ENCODE peak calls at places on chromosomes 16 and 17, in seven cellular contexts. C is upper lobe of right lung, B is A549, I is fibroblast of lung, L is neural progenitor cell, V is body of pancreas, M is tibial artery. N is an unnamed sample. For H3K4me1, the result is how much of the 10 kb centered on the place peaks cover.

GRCh38 chr16:20956319-20956718 is 55.7 kb downstream of the LYRM1 start:
- DNase-seq in C (no peak), B (no peak), I (peak), L (no peak), V (no peak), M (no peak), N (no peak)

GRCh38 chr16:55912022-55912421 is 36.8 kb upstream of the CES5A start:
- DNase-seq in C (no peak), B (no peak), I (no peak), L (no peak), V (peak), M (no peak), N (no peak)

GRCh38 chr16:89961920-89962319 is 13.4 kb downstream of the DEF8 start:
- DNase-seq in C (no peak), B (no peak), I (no peak), L (no peak), V (no peak), M (no peak), N (no peak)

GRCh38 chr17:79205688-79206205 is 131.1 kb downstream of the ENGASE start:
- DNase-seq in C (no peak), B (no peak), I (no peak), L (no peak), V (no peak), M (no peak), N (no peak)

GRCh38 chr17:9343513-9343912 is 232.1 kb downstream of the STX8 start:
- DNase-seq in C (no peak), B (no peak), I (no peak), L (peak), V (no peak), M (no peak), N (no peak)

GRCh38 chr16:65446441-65446840 is 324.6 kb upstream of the CDH11 start:
- DNase-seq in C (no peak), B (no peak), I (no peak), L (no peak), V (no peak), M (no peak), N (no peak)

GRCh38 chr16:11325404-11326083 is 19.7 kb upstream of the RMI2 start:
- DNase-seq in C (no peak), B (no peak), I (no peak), L (no peak), V (no peak), M (no peak), N (no peak)

GRCh38 chr17:77833769-77834168 is 124.7 kb upstream of the TNRC6C start:
- DNase-seq in C (no peak), B (no peak), I (no peak), L (no peak), V (no peak), M (no peak), N (no peak)

GRCh38 chr17:32732900-32733299 is 144.0 kb downstream of the MYO1D start:
- DNase-seq in C (no peak), B (no peak), I (no peak), L (no peak), V (no peak), M (no peak), N (no peak)

GRCh38 chr17:17811381-17812210 is 25.2 kb downstream of the SREBF1 start:
- DNase-seq in C (no peak), B (peak), I (no peak), L (peak), V (no peak), M (no peak), N (no peak)

GRCh38 chr16:74275031-74275636 is 21.5 kb upstream of the PSMD7 start:
- DNase-seq in C (no peak), B (peak), I (peak), L (no peak), V (no peak), M (no peak), N (peak)

GRCh38 chr17:72883351-72883750 is 209.1 kb downstream of the SLC39A11 start:
- DNase-seq in C (no peak), B (no peak), I (no peak), L (no peak), V (no peak), M (no peak), N (no peak)

GRCh38 chr17:1143573-1143972 is 36.2 kb downstream of the ABR start:
- DNase-seq in C (no peak), B (no peak), I (peak), L (peak), V (no peak), M (no peak), N (peak)

GRCh38 chr16:30570621-30571443 is 682 bp downstream of the ZNF688 start:
- DNase-seq in C (peak), B (no peak), I (peak), L (peak), V (peak), M (peak), N (no peak)

GRCh38 chr17:32496348-32497078 is 9.7 kb downstream of the CDK5R1 start:
- DNase-seq in C (peak), B (no peak), I (peak), L (no peak), V (no peak), M (no peak), N (no peak)

GRCh38 chr17:16932156-16932555 is 39.8 kb downstream of the TNFRSF13B start:
- DNase-seq in C (peak), B (no peak), I (no peak), L (no peak), V (no peak), M (no peak), N (no peak)

GRCh38 chr17:7825206-7825980 is 8.6 kb upstream of the KDM6B start:
- DNase-seq in C (no peak), B (peak), I (peak), L (peak), V (no peak), M (no peak), N (no peak)

GRCh38 chr17:56047321-56047720 is 106.0 kb upstream of the ANKFN1 start:
- DNase-seq in C (no peak), B (no peak), I (no peak), L (no peak), V (no peak), M (no peak), N (no peak)

GRCh38 chr17:1573932-1574696 is 11.5 kb upstream of the PITPNA start:
- DNase-seq in C (peak), B (peak), I (peak), L (peak), V (peak), M (peak), N (peak)

GRCh38 chr17:45432405-45433113 is at the start of gene ARHGAP27:
- DNase-seq in C (peak), B (no peak), I (peak), L (peak), V (peak), M (peak), N (peak)

GRCh38 chr17:50014471-50015088 is 19.6 kb upstream of the DLX3 start:
- DNase-seq in C (no peak), B (no peak), I (no peak), L (no peak), V (no peak), M (no peak), N (no peak)

GRCh38 chr17:4163951-4164350 is 21.0 kb downstream of the CYB5D2 start:
- DNase-seq in C (no peak), B (peak), I (no peak), L (no peak), V (no peak), M (peak), N (no peak)

GRCh38 chr17:81309140-81309858 is 14.2 kb upstream of the SLC38A10 start:
- DNase-seq in C (peak), B (peak), I (peak), L (peak), V (peak), M (peak), N (peak)
- TF ChIP-seq CTCF in C (peak), B (peak), I (peak), L (peak), V (peak), M (peak), N (peak)

DNA sequence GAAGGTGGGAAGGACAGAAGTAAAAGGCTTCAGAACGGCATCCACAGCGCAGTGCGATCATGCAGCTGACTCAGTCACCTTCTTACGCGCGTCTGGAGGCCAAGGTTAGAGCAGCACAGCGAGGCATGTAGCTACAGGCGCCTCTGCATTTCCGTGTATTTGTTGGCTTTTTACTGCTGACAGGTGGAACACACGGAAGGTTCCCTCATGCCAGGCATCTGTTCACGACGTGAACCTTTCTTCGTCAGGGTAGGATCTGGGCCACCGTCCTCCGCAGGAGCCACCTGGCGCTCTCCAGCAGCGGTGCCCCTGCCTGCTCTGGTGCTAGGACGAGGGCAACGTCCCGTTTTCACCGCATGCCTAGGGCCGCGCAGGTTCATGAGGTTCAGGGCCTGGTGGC is 15.3 kb downstream of the TMEM204 start:
- DNase-seq in C (no peak), B (no peak), I (no peak), L (no peak), V (no peak), M (no peak), N (no peak)
- H3K4me1 ChIP-seq in C (half or more), B (under half), I (under half), L (under half), V (under half), M (half or more), N (under half)

GRCh38 chr17:74296548-74296936 is 22.5 kb downstream of the DNAI2 start:
- DNase-seq in C (no peak), B (peak), I (peak), L (peak), V (peak), M (peak), N (peak)
- TF ChIP-seq CTCF in C (peak), B (peak), I (peak), L (peak), V (peak), M (peak), N (peak)

DNA sequence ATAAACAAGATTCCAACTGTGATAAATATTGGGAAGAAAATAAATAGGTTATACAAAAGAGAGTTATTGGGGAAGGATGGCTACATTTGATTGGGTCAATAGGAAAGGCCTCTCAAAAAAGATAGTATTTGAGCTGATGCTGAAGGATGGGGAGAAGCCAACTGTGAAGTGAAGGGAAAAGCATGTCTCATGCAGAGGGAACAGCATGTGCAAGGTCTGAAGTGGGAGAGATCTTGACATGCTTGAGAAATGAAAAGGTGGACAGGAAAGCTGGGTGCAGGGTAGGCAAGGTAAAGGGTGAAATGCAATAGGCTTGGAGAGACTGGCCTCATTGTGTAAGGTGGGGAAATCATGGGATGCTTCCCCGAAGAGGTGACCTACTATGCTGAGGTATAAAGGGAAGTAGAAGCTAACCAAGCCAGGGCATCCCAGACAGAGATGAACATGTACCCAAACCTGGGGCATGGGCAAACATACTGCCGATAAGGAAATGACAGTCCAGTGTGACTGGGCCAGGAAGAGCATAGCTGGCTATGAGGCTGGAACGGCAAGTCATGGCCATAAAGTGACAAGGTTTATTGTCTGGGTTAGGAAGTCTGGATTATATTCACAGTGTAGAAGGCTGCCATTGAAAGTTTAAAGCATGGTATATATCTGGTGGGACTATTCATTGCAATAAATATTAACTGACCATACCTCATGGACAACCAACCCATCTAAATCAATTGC is 91.2 kb downstream of the TOX3 start:
- DNase-seq in C (no peak), B (no peak), I (no peak), L (no peak), V (no peak), M (no peak), N (no peak)
- H3K4me1 ChIP-seq in C (under half), B (under half), I (under half), L (under half), V (under half), M (under half), N (under half)

DNA sequence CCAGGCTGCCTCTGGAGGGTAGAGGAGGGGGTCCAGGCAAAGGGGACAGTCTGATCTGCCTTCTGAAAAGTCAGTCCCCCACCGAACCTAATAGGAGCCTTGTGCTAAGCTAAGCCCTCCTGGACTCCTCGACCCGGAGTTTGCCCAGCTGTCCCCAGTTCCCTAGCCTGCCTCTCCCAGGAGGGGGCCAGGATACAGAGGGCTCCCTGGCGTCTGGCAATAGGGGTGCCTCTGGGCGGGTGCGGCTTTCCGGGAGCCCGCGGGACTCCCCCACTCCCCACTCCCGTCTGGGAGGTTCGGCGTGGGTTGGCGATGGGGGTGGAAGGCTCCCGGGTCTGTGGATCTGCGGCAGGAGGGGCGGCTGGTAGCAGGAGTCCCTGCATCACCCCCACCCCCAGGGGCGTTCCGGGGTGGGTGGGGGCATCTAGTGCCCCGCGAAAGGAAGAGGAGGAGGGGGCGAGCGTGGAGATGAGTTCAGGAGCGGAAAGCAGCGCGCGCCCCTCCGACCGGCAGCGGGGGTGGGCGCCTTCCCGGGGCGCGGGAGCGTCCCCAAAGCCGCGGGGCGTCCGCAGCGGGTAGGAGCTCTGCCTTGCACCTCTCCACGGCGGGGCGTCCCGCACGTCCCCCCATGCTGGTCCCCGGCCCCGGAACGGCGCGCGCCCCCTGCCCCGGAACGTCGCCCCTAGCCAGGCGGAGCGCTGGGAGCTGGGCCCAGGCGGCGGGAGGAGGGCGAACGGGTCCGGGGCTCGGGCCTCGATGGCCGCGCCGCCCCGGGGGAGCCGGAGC is 1.1 kb downstream of the GSG1L start:
- DNase-seq in C (no peak), B (no peak), I (no peak), L (no peak), V (no peak), M (no peak), N (no peak)
- TF ChIP-seq CTCF in C (no peak), B (no peak), I (no peak), L (no peak), V (no peak), M (no peak), N (no peak)

DNA sequence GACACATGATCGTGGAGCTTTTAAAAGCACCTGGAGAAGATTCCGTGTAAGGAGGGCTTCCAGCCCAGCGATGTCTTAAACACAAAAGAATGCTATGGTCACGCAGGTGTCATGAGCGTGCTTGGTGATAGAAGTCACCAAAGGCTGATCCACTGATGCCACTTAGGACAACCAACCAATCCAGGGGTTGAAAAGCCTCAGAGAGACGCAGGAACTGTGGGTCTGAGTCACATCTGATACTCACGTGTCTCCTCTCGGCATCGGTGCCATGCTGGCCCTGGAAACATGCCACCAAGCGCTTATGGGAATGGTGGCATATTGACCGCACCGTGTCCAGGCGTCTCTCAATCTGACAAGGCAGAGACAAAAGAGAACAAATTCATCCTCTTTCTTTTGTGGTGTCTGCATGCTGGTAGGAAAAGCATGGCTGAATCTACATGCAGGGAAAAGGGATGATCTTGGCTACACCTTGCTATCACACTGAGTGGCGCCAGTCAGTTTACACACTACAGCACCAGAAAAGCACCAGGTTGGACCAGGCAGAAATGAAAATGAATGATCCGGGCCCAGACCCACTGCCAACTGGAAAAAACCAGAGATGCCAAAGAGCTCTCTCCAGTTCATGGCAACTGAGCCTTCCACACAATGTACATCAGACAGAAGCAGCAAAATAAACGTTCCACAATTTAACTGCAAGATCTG is 38.0 kb downstream of the ARHGAP17 start:
- DNase-seq in C (no peak), B (no peak), I (no peak), L (no peak), V (no peak), M (no peak), N (no peak)
- H3K4me1 ChIP-seq in C (under half), B (under half), I (under half), L (under half), V (under half), M (half or more), N (under half)

GRCh38 chr16:50612849-50613198 is 64.6 kb downstream of the NKD1 start:
- DNase-seq in C (no peak), B (no peak), I (no peak), L (no peak), V (no peak), M (no peak), N (no peak)

GRCh38 chr16:50611332-50611934 is 63.2 kb downstream of the NKD1 start:
- DNase-seq in C (no peak), B (no peak), I (peak), L (no peak), V (no peak), M (no peak), N (no peak)

GRCh38 chr16:50609049-50609832 is 61.0 kb downstream of the NKD1 start:
- DNase-seq in C (no peak), B (no peak), I (no peak), L (no peak), V (no peak), M (no peak), N (no peak)

GRCh38 chr16:50611995-50612848 is 64.0 kb downstream of the NKD1 start:
- DNase-seq in C (no peak), B (no peak), I (no peak), L (no peak), V (no peak), M (no peak), N (no peak)

GRCh38 chr16:50610331-50611262 is 62.4 kb downstream of the NKD1 start:
- DNase-seq in C (no peak), B (no peak), I (no peak), L (peak), V (no peak), M (no peak), N (no peak)
- TF ChIP-seq CTCF in C (no peak), B (no peak), I (no peak), L (peak), V (no peak), M (no peak), N (no peak)

GRCh38 chr16:88356124-88356726 is 26.5 kb upstream of the ZNF469 start:
- DNase-seq in C (peak), B (no peak), I (no peak), L (no peak), V (no peak), M (no peak), N (no peak)
- H3K4me1 ChIP-seq in C (under half), B (under half), I (under half), L (under half), V (under half), M (under half), N (under half)

DNA sequence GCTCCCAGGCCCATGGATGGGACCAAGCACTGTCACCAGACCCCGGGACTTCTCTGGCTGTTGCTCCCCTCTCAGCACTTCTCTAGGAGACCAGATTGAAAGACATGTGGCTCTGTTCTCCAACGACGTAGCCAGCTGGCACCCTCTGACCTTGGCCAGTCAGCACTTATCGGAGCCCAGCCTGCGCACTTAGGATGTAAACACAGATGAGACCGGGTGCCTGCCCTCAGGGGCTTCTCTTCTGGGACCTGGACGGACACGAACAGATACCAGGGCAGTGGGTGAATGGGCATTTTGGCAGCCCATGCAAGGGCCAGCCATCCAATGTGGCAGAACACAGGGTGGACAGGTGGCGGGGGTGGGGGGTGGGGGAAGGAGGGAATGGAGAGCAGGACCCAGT is 6.6 kb downstream of the ZDHHC1 start:
- DNase-seq in C (no peak), B (no peak), I (no peak), L (no peak), V (peak), M (no peak), N (no peak)
- TF ChIP-seq CTCF in C (no peak), B (no peak), I (no peak), L (no peak), V (no peak), M (no peak), N (no peak)